ENCODE peak calls at places on chromosomes 6 and 20, in five cellular contexts. B is HCT116, O is WTC11, E is HepG2, G is H1. I is an unnamed sample.
A peak's percentile ranks its signal among the peaks of the same experiment; 100 is the strongest.

GRCh38 chr6:583639-584038 is 73.3 kb downstream of the HUS1B start:
- DNase-seq in E (no peak), G (no peak), B (no peak), O (no peak), I (no peak)

GRCh38 chr6:1611572-1612385 is 2.1 kb downstream of the FOXC1 start:
- DNase-seq in E (peak; percentile 35), B (no peak), O (no peak), G (no peak), I (no peak)

GRCh38 chr6:42138630-42139619 is 3.5 kb downstream of the C6orf132 start:
- DNase-seq in B (no peak), E (peak; percentile 77), G (no peak), O (no peak), I (peak; percentile 47)

GRCh38 chr6:82995066-82995465 is 70.6 kb downstream of the UBE3D start:
- DNase-seq in G (no peak), E (no peak), B (no peak), O (no peak), I (no peak)

GRCh38 chr6:46947497-46947896 is 25.8 kb upstream of the ADGRF5 start:
- DNase-seq in B (no peak), E (no peak), G (no peak), O (no peak), I (no peak)

GRCh38 chr6:143963158-143963919 is 44.7 kb downstream of the PLAGL1 start:
- DNase-seq in O (no peak), G (no peak), E (no peak), B (no peak), I (no peak)

GRCh38 chr6:81766482-81767069 is 14.1 kb upstream of the TENT5A start:
- DNase-seq in E (peak; percentile 78), B (no peak), G (no peak), O (no peak), I (no peak)

GRCh38 chr6:30793521-30794194 is 49.3 kb upstream of the IER3 start:
- DNase-seq in G (no peak), B (no peak), O (no peak), E (peak; percentile 75), I (no peak)

GRCh38 chr6:80263603-80264002 is 157.1 kb downstream of the BCKDHB start:
- DNase-seq in O (no peak), G (no peak), B (no peak), E (no peak), I (no peak)

GRCh38 chr20:22775256-22775655 is 190.9 kb upstream of the FOXA2 start:
- DNase-seq in G (no peak), B (no peak), E (no peak), O (no peak), I (no peak)

GRCh38 chr20:58482416-58482815 is 32.8 kb downstream of the APCDD1L start:
- DNase-seq in G (no peak), B (no peak), E (no peak), O (no peak), I (peak; percentile 36)

GRCh38 chr20:48718914-48719578 is 108.8 kb downstream of the PREX1 start:
- DNase-seq in O (no peak), B (no peak), E (no peak), G (no peak), I (no peak)

GRCh38 chr6:30129818-30130679 is 5.9 kb upstream of the TRIM40 start:
- DNase-seq in B (no peak), E (no peak), G (no peak), O (no peak), I (no peak)

GRCh38 chr6:142744836-142745235 is 200.1 kb downstream of the HIVEP2 start:
- DNase-seq in G (no peak), B (no peak), E (no peak), O (no peak), I (no peak)

GRCh38 chr6:149988550-149989336 is 25.0 kb downstream of the ULBP1 start:
- DNase-seq in B (no peak), O (peak; percentile 72), E (no peak), G (peak; percentile 76), I (no peak)

GRCh38 chr20:34058831-34059230 is 53.2 kb downstream of the EIF2S2 start:
- DNase-seq in O (no peak), B (no peak), E (no peak), G (no peak), I (no peak)

GRCh38 chr20:38217791-38218565 is 42.6 kb downstream of the KIAA1755 start:
- DNase-seq in E (peak; percentile 49), B (peak; percentile 36), G (no peak), O (no peak), I (peak; percentile 56)

GRCh38 chr6:137756788-137757187 is 110.3 kb upstream of the TNFAIP3 start:
- DNase-seq in B (no peak), O (no peak), G (no peak), E (no peak), I (no peak)

GRCh38 chr6:131029661-131030297 is 33.3 kb downstream of the EPB41L2 start:
- DNase-seq in E (no peak), B (no peak), G (no peak), O (no peak), I (peak; percentile 30)

GRCh38 chr20:22489614-22490286 is 94.6 kb downstream of the FOXA2 start:
- DNase-seq in O (no peak), E (peak; percentile 50), G (no peak), B (no peak), I (no peak)

GRCh38 chr20:54011352-54011751 is 59.0 kb downstream of the BCAS1 start:
- DNase-seq in B (no peak), E (no peak), O (no peak), G (no peak), I (no peak)

GRCh38 chr6:169782966-169783760 is 31.7 kb downstream of the ERMARD start:
- DNase-seq in O (no peak), E (no peak), B (no peak), G (peak; percentile 33), I (no peak)

GRCh38 chr20:34824026-34824860 is 1.2 kb downstream of the NCOA6 start:
- DNase-seq in B (peak; percentile 82), O (peak; percentile 72), E (peak; percentile 79), G (peak; percentile 59), I (peak; percentile 80)

GRCh38 chr6:119126826-119127225 is 48.4 kb upstream of the FAM184A start:
- DNase-seq in O (no peak), B (no peak), G (no peak), E (no peak), I (no peak)

GRCh38 chr6:142376115-142376514 is 74.3 kb downstream of the ADGRG6 start:
- DNase-seq in B (no peak), E (peak; percentile 78), O (no peak), G (no peak), I (no peak)

GRCh38 chr6:96212076-96212475 is 196.3 kb downstream of the FUT9 start:
- DNase-seq in G (no peak), E (no peak), B (no peak), O (no peak), I (no peak)

GRCh38 chr6:150409576-150410066 is 40.8 kb downstream of the IYD start:
- DNase-seq in O (no peak), E (no peak), G (no peak), B (no peak), I (no peak)

GRCh38 chr20:63508072-63508768 is 9.3 kb upstream of the EEF1A2 start:
- DNase-seq in G (no peak), E (no peak), B (no peak), O (no peak), I (no peak)

GRCh38 chr6:25384967-25385366 is 105.8 kb downstream of the CARMIL1 start:
- DNase-seq in G (no peak), O (no peak), B (no peak), E (no peak), I (no peak)

GRCh38 chr6:88383183-88383582 is 217.0 kb upstream of the CNR1 start:
- DNase-seq in O (no peak), B (no peak), G (no peak), E (no peak), I (no peak)

GRCh38 chr20:771741-772464 is 3.6 kb upstream of the SLC52A3 start:
- DNase-seq in O (no peak), B (no peak), G (no peak), E (no peak), I (no peak)

GRCh38 chr6:37531026-37531425 is 31.3 kb upstream of the CCDC167 start:
- DNase-seq in G (no peak), O (no peak), E (no peak), B (no peak), I (no peak)

GRCh38 chr6:72382602-72383529 is 239.0 kb upstream of the KCNQ5 start:
- DNase-seq in O (no peak), E (no peak), B (no peak), G (no peak), I (no peak)
- TF ChIP-seq ATF3 in O (no peak), E (no peak), B (no peak), G (no peak), I (no peak)

DNA sequence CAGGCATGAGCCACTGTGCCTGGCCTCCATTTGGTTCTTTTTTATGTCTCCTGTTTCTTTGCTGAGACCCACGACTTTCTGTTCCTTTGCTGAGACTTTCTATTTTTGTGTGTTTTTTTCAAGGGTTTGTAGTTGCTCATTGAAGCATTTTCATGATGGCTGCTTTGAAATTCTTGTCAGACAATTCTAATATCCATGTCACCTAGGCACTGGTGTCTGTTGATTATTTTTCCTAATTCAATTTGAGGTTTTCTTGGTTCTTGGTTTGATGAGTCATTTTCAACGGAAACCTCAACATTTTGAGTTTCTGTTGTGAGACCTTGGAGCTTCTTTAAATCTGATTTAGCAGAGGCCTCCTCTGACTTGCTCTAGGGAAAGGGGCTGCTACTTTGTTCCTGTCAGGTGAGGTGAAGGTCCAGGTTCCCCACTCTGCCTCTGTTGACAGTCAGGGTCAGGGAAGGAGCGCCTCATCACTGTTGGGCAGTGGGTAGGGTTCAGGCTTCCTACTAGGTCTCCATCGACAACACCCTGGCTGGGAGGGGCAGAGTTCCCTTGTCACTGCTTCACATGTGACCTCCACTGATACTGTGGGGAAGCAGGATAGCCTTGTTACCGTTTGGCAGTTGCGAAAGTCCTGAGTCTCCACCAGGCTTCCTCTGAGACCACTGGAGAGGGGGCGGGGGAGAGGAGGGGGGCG is 67.2 kb upstream of the RNF24 start:
- DNase-seq in B (no peak), G (no peak), E (peak; percentile 89), O (peak; percentile 57), I (peak; percentile 77)
- TF ChIP-seq ATF3 in B (no peak), G (no peak), E (no peak), O (no peak), I (peak; percentile 48)

GRCh38 chr6:40672118-40672517 is 85.0 kb upstream of the LRFN2 start:
- DNase-seq in O (no peak), E (no peak), G (no peak), B (no peak), I (no peak)
- TF ChIP-seq ATF3 in O (no peak), E (no peak), G (no peak), B (no peak), I (no peak)

GRCh38 chr20:10590950-10591349 is 82.8 kb downstream of the JAG1 start:
- DNase-seq in B (no peak), O (no peak), E (no peak), G (no peak), I (no peak)

GRCh38 chr20:10595230-10595629 is 78.6 kb downstream of the JAG1 start:
- DNase-seq in E (no peak), G (no peak), O (no peak), B (no peak), I (no peak)

GRCh38 chr20:10595985-10596384 is 77.8 kb downstream of the JAG1 start:
- DNase-seq in G (no peak), E (no peak), O (no peak), B (no peak), I (no peak)

GRCh38 chr20:10594286-10594868 is 79.4 kb downstream of the JAG1 start:
- DNase-seq in E (no peak), B (no peak), O (no peak), G (no peak), I (no peak)

GRCh38 chr20:10591956-10592521 is 81.8 kb downstream of the JAG1 start:
- DNase-seq in E (no peak), O (no peak), G (no peak), B (no peak), I (no peak)
- TF ChIP-seq ATF3 in E (no peak), O (no peak), G (no peak), B (no peak), I (no peak)